ENCODE peak calls at places on chromosomes 5 and 9, in nine cellular contexts. One of them, this sample, is unnamed.
A peak's percentile ranks its signal among the peaks of the same experiment; 100 is the strongest.

GRCh38 chr5:131671994-131672655 is 37.1 kb upstream of the RAPGEF6 start:
- DNase-seq in tibial artery: no peak
- DNase-seq in neural progenitor cell: peak; percentile 3
- DNase-seq in OCI-LY7: no peak
- DNase-seq in upper lobe of right lung: no peak
- DNase-seq in WERI-Rb-1: no peak
- DNase-seq in tibial nerve: no peak
- DNase-seq in ovary: peak; percentile 42
- DNase-seq in breast epithelium: peak; percentile 25
- DNase-seq in this sample: no peak

GRCh38 chr9:124286292-124286931 is 28.7 kb downstream of the NEK6 start:
- DNase-seq in OCI-LY7: peak; percentile 35
- DNase-seq in neural progenitor cell: no peak
- DNase-seq in WERI-Rb-1: no peak
- DNase-seq in upper lobe of right lung: peak; percentile 80
- DNase-seq in breast epithelium: no peak
- DNase-seq in tibial artery: no peak
- DNase-seq in ovary: peak; percentile 44
- DNase-seq in tibial nerve: no peak
- DNase-seq in this sample: peak; percentile 44

GRCh38 chr9:76181020-76181641 is 213.1 kb downstream of the RFK start:
- DNase-seq in breast epithelium: no peak
- DNase-seq in neural progenitor cell: no peak
- DNase-seq in tibial artery: no peak
- DNase-seq in tibial nerve: no peak
- DNase-seq in WERI-Rb-1: no peak
- DNase-seq in upper lobe of right lung: no peak
- DNase-seq in ovary: no peak
- DNase-seq in OCI-LY7: no peak
- DNase-seq in this sample: no peak

GRCh38 chr9:109901191-109901590 is 121.2 kb downstream of the PALM2AKAP2 start:
- DNase-seq in tibial artery: no peak
- DNase-seq in OCI-LY7: no peak
- DNase-seq in breast epithelium: no peak
- DNase-seq in tibial nerve: no peak
- DNase-seq in neural progenitor cell: no peak
- DNase-seq in ovary: no peak
- DNase-seq in upper lobe of right lung: no peak
- DNase-seq in WERI-Rb-1: no peak
- DNase-seq in this sample: no peak

GRCh38 chr9:93569775-93570174 is 6.6 kb upstream of the PHF2 start:
- DNase-seq in OCI-LY7: peak; percentile 21
- DNase-seq in ovary: no peak
- DNase-seq in tibial nerve: no peak
- DNase-seq in tibial artery: no peak
- DNase-seq in breast epithelium: no peak
- DNase-seq in upper lobe of right lung: no peak
- DNase-seq in neural progenitor cell: no peak
- DNase-seq in WERI-Rb-1: no peak
- DNase-seq in this sample: no peak

GRCh38 chr5:1801954-1802295 is 718 bp downstream of the NDUFS6 start:
- DNase-seq in neural progenitor cell: peak; percentile 51
- DNase-seq in WERI-Rb-1: peak; percentile 71
- DNase-seq in ovary: no peak
- DNase-seq in tibial nerve: no peak
- DNase-seq in upper lobe of right lung: no peak
- DNase-seq in breast epithelium: peak; percentile 37
- DNase-seq in tibial artery: no peak
- DNase-seq in OCI-LY7: peak; percentile 34
- DNase-seq in this sample: no peak

GRCh38 chr5:23977996-23978395 is 470.6 kb downstream of the PRDM9 start:
- DNase-seq in WERI-Rb-1: peak; percentile 62
- DNase-seq in tibial artery: no peak
- DNase-seq in tibial nerve: no peak
- DNase-seq in ovary: no peak
- DNase-seq in OCI-LY7: peak; percentile 38
- DNase-seq in upper lobe of right lung: no peak
- DNase-seq in breast epithelium: no peak
- DNase-seq in neural progenitor cell: peak; percentile 83
- DNase-seq in this sample: no peak

GRCh38 chr5:109315245-109315644 is 94.5 kb downstream of the PJA2 start:
- DNase-seq in breast epithelium: no peak
- DNase-seq in tibial artery: no peak
- DNase-seq in ovary: no peak
- DNase-seq in neural progenitor cell: no peak
- DNase-seq in tibial nerve: no peak
- DNase-seq in OCI-LY7: no peak
- DNase-seq in upper lobe of right lung: no peak
- DNase-seq in WERI-Rb-1: no peak
- DNase-seq in this sample: no peak

GRCh38 chr9:91131433-91131839 is 230.3 kb downstream of the AUH start:
- DNase-seq in tibial nerve: no peak
- DNase-seq in upper lobe of right lung: no peak
- DNase-seq in OCI-LY7: no peak
- DNase-seq in neural progenitor cell: no peak
- DNase-seq in tibial artery: peak; percentile 29
- DNase-seq in WERI-Rb-1: no peak
- DNase-seq in ovary: peak; percentile 58
- DNase-seq in breast epithelium: no peak
- DNase-seq in this sample: peak; percentile 58

GRCh38 chr9:419571-420156 is 205.0 kb downstream of the DOCK8 start:
- DNase-seq in tibial artery: no peak
- DNase-seq in ovary: no peak
- DNase-seq in breast epithelium: no peak
- DNase-seq in OCI-LY7: no peak
- DNase-seq in tibial nerve: no peak
- DNase-seq in neural progenitor cell: no peak
- DNase-seq in upper lobe of right lung: no peak
- DNase-seq in WERI-Rb-1: no peak
- DNase-seq in this sample: no peak

GRCh38 chr5:121325930-121326329 is 525.8 kb upstream of the FTMT start:
- DNase-seq in tibial artery: no peak
- DNase-seq in breast epithelium: no peak
- DNase-seq in tibial nerve: no peak
- DNase-seq in neural progenitor cell: no peak
- DNase-seq in upper lobe of right lung: no peak
- DNase-seq in WERI-Rb-1: no peak
- DNase-seq in ovary: no peak
- DNase-seq in OCI-LY7: no peak
- DNase-seq in this sample: no peak

GRCh38 chr5:119302916-119303897 is 52.6 kb upstream of the TNFAIP8 start:
- DNase-seq in tibial artery: no peak
- DNase-seq in WERI-Rb-1: no peak
- DNase-seq in OCI-LY7: no peak
- DNase-seq in neural progenitor cell: no peak
- DNase-seq in tibial nerve: no peak
- DNase-seq in ovary: no peak
- DNase-seq in breast epithelium: peak; percentile 30
- DNase-seq in upper lobe of right lung: no peak
- DNase-seq in this sample: no peak

GRCh38 chr5:132473019-132473531 is 17.5 kb downstream of the IRF1 start:
- DNase-seq in WERI-Rb-1: no peak
- DNase-seq in tibial nerve: no peak
- DNase-seq in tibial artery: peak; percentile 25
- DNase-seq in neural progenitor cell: no peak
- DNase-seq in ovary: no peak
- DNase-seq in OCI-LY7: peak; percentile 78
- DNase-seq in upper lobe of right lung: peak; percentile 69
- DNase-seq in breast epithelium: no peak
- DNase-seq in this sample: peak; percentile 89

GRCh38 chr9:97529363-97530076 is 28.1 kb downstream of the TMOD1 start:
- DNase-seq in tibial nerve: no peak
- DNase-seq in neural progenitor cell: no peak
- DNase-seq in breast epithelium: no peak
- DNase-seq in WERI-Rb-1: no peak
- DNase-seq in tibial artery: peak; percentile 70
- DNase-seq in ovary: peak; percentile 49
- DNase-seq in upper lobe of right lung: peak; percentile 4
- DNase-seq in OCI-LY7: no peak
- DNase-seq in this sample: no peak

GRCh38 chr5:125926172-125926571 is 497.0 kb upstream of the GRAMD2B start:
- DNase-seq in OCI-LY7: no peak
- DNase-seq in upper lobe of right lung: no peak
- DNase-seq in breast epithelium: no peak
- DNase-seq in neural progenitor cell: no peak
- DNase-seq in tibial artery: no peak
- DNase-seq in tibial nerve: no peak
- DNase-seq in WERI-Rb-1: no peak
- DNase-seq in ovary: no peak
- DNase-seq in this sample: no peak

GRCh38 chr5:2756764-2757163 is 5.3 kb upstream of the IRX2 start:
- DNase-seq in WERI-Rb-1: no peak
- DNase-seq in tibial artery: no peak
- DNase-seq in tibial nerve: no peak
- DNase-seq in upper lobe of right lung: peak; percentile 75
- DNase-seq in breast epithelium: no peak
- DNase-seq in neural progenitor cell: no peak
- DNase-seq in OCI-LY7: no peak
- DNase-seq in ovary: no peak
- DNase-seq in this sample: no peak

GRCh38 chr5:80255752-80256479 is at the start of gene SERINC5:
- DNase-seq in breast epithelium: peak; percentile 67
- DNase-seq in tibial artery: peak; percentile 83
- DNase-seq in WERI-Rb-1: peak; percentile 33
- DNase-seq in OCI-LY7: peak; percentile 89
- DNase-seq in ovary: peak; percentile 85
- DNase-seq in neural progenitor cell: peak; percentile 86
- DNase-seq in upper lobe of right lung: peak; percentile 95
- DNase-seq in tibial nerve: peak; percentile 69
- DNase-seq in this sample: peak; percentile 83

GRCh38 chr9:120676767-120677402 is 37.4 kb downstream of the MEGF9 start:
- DNase-seq in tibial nerve: no peak
- DNase-seq in upper lobe of right lung: no peak
- DNase-seq in breast epithelium: no peak
- DNase-seq in neural progenitor cell: no peak
- DNase-seq in WERI-Rb-1: no peak
- DNase-seq in ovary: no peak
- DNase-seq in tibial artery: no peak
- DNase-seq in OCI-LY7: no peak
- DNase-seq in this sample: no peak

GRCh38 chr5:91027316-91027937 is 355.7 kb downstream of the ARRDC3 start:
- DNase-seq in breast epithelium: no peak
- DNase-seq in neural progenitor cell: no peak
- DNase-seq in tibial nerve: no peak
- DNase-seq in ovary: no peak
- DNase-seq in upper lobe of right lung: no peak
- DNase-seq in WERI-Rb-1: no peak
- DNase-seq in OCI-LY7: no peak
- DNase-seq in tibial artery: no peak
- DNase-seq in this sample: no peak

GRCh38 chr5:134227259-134227658 is 1.4 kb upstream of the PPP2CA start:
- DNase-seq in OCI-LY7: peak; percentile 30
- DNase-seq in neural progenitor cell: peak; percentile 71
- DNase-seq in WERI-Rb-1: peak; percentile 39
- DNase-seq in tibial artery: no peak
- DNase-seq in breast epithelium: no peak
- DNase-seq in tibial nerve: no peak
- DNase-seq in upper lobe of right lung: no peak
- DNase-seq in ovary: no peak
- DNase-seq in this sample: no peak
- TF ChIP-seq CTCF in OCI-LY7: no peak
- TF ChIP-seq CTCF in neural progenitor cell: peak; percentile 25
- TF ChIP-seq CTCF in WERI-Rb-1: no peak
- TF ChIP-seq CTCF in tibial artery: no peak
- TF ChIP-seq CTCF in breast epithelium: no peak
- TF ChIP-seq CTCF in tibial nerve: no peak
- TF ChIP-seq CTCF in upper lobe of right lung: no peak
- TF ChIP-seq CTCF in ovary: no peak
- TF ChIP-seq CTCF in this sample: no peak

GRCh38 chr9:111967621-111968020 is 71.0 kb downstream of the UGCG start:
- DNase-seq in neural progenitor cell: no peak
- DNase-seq in OCI-LY7: no peak
- DNase-seq in ovary: no peak
- DNase-seq in upper lobe of right lung: no peak
- DNase-seq in tibial artery: no peak
- DNase-seq in WERI-Rb-1: no peak
- DNase-seq in breast epithelium: no peak
- DNase-seq in tibial nerve: no peak
- DNase-seq in this sample: no peak
- H3K36me3 ChIP-seq in neural progenitor cell: no peaks in the 10 kb centered on the region
- H3K36me3 ChIP-seq in OCI-LY7: no peaks in the 10 kb centered on the region
- H3K36me3 ChIP-seq in ovary: no peaks in the 10 kb centered on the region
- H3K36me3 ChIP-seq in upper lobe of right lung: no peaks in the 10 kb centered on the region
- H3K36me3 ChIP-seq in tibial artery: no peaks in the 10 kb centered on the region
- H3K36me3 ChIP-seq in WERI-Rb-1: no peaks in the 10 kb centered on the region
- H3K36me3 ChIP-seq in breast epithelium: no peaks in the 10 kb centered on the region
- H3K36me3 ChIP-seq in tibial nerve: no peaks in the 10 kb centered on the region
- H3K36me3 ChIP-seq in this sample: no peaks in the 10 kb centered on the region

GRCh38 chr5:77828445-77828844 is 52.3 kb upstream of the TBCA start:
- DNase-seq in breast epithelium: no peak
- DNase-seq in upper lobe of right lung: no peak
- DNase-seq in WERI-Rb-1: no peak
- DNase-seq in tibial nerve: no peak
- DNase-seq in tibial artery: no peak
- DNase-seq in ovary: no peak
- DNase-seq in OCI-LY7: no peak
- DNase-seq in neural progenitor cell: no peak
- DNase-seq in this sample: no peak
- TF ChIP-seq CTCF in breast epithelium: no peak
- TF ChIP-seq CTCF in upper lobe of right lung: peak; percentile 24
- TF ChIP-seq CTCF in WERI-Rb-1: no peak
- TF ChIP-seq CTCF in tibial nerve: no peak
- TF ChIP-seq CTCF in tibial artery: no peak
- TF ChIP-seq CTCF in ovary: no peak
- TF ChIP-seq CTCF in OCI-LY7: peak; percentile 46
- TF ChIP-seq CTCF in neural progenitor cell: peak; percentile 28
- TF ChIP-seq CTCF in this sample: no peak

GRCh38 chr5:36392818-36393217 is 91.1 kb upstream of the RANBP3L start:
- DNase-seq in upper lobe of right lung: no peak
- DNase-seq in ovary: no peak
- DNase-seq in tibial artery: no peak
- DNase-seq in OCI-LY7: no peak
- DNase-seq in neural progenitor cell: no peak
- DNase-seq in breast epithelium: no peak
- DNase-seq in WERI-Rb-1: no peak
- DNase-seq in tibial nerve: no peak
- DNase-seq in this sample: no peak
- H3K36me3 ChIP-seq in upper lobe of right lung: no peaks in the 10 kb centered on the region
- H3K36me3 ChIP-seq in ovary: no peaks in the 10 kb centered on the region
- H3K36me3 ChIP-seq in tibial artery: no peaks in the 10 kb centered on the region
- H3K36me3 ChIP-seq in OCI-LY7: no peaks in the 10 kb centered on the region
- H3K36me3 ChIP-seq in neural progenitor cell: no peaks in the 10 kb centered on the region
- H3K36me3 ChIP-seq in breast epithelium: no peaks in the 10 kb centered on the region
- H3K36me3 ChIP-seq in WERI-Rb-1: no peaks in the 10 kb centered on the region
- H3K36me3 ChIP-seq in tibial nerve: no peaks in the 10 kb centered on the region
- H3K36me3 ChIP-seq in this sample: no peaks in the 10 kb centered on the region

GRCh38 chr5:52356311-52356918 is 431.3 kb upstream of the ITGA1 start:
- DNase-seq in OCI-LY7: peak; percentile 2
- DNase-seq in tibial artery: no peak
- DNase-seq in tibial nerve: no peak
- DNase-seq in breast epithelium: no peak
- DNase-seq in ovary: no peak
- DNase-seq in upper lobe of right lung: no peak
- DNase-seq in WERI-Rb-1: no peak
- DNase-seq in neural progenitor cell: peak; percentile 40
- DNase-seq in this sample: no peak
- TF ChIP-seq CTCF in OCI-LY7: peak; percentile 81
- TF ChIP-seq CTCF in tibial artery: peak; percentile 15
- TF ChIP-seq CTCF in tibial nerve: peak; percentile 50
- TF ChIP-seq CTCF in breast epithelium: peak; percentile 25
- TF ChIP-seq CTCF in ovary: no peak
- TF ChIP-seq CTCF in upper lobe of right lung: peak; percentile 47
- TF ChIP-seq CTCF in WERI-Rb-1: peak; percentile 49
- TF ChIP-seq CTCF in neural progenitor cell: peak; percentile 79
- TF ChIP-seq CTCF in this sample: no peak